ENCODE peak calls at places on chromosome 15, in six cellular contexts. K is psoas muscle, Q is ovary, N is neural progenitor cell, X is fibroblast of lung, U is upper lobe of right lung. I is an unnamed sample.

GRCh38 chr15:25640381-25640780 is 201.6 kb upstream of the UBE3A start:
- DNase-seq in N (no peak), Q (no peak), U (no peak), X (no peak), K (no peak), I (no peak)

GRCh38 chr15:90553248-90553745 is 23.6 kb downstream of the CRTC3 start:
- DNase-seq in Q (no peak), U (no peak), N (no peak), X (peak; percentile 77), K (no peak), I (no peak)

GRCh38 chr15:101014921-101015841 is 96.0 kb downstream of the LRRK1 start:
- DNase-seq in X (peak; percentile 50), K (peak; percentile 69), Q (peak; percentile 84), N (peak; percentile 81), U (peak; percentile 80), I (peak; percentile 75)

GRCh38 chr15:88651293-88651692 is 12.5 kb downstream of the ISG20 start:
- DNase-seq in N (no peak), Q (no peak), K (no peak), X (no peak), U (no peak), I (no peak)

GRCh38 chr15:57611938-57612337 is 20.2 kb downstream of the MYZAP start:
- DNase-seq in Q (no peak), X (no peak), U (no peak), N (peak; percentile 19), K (no peak), I (no peak)

GRCh38 chr15:92574566-92574965 is 81.0 kb downstream of the FAM174B start:
- DNase-seq in K (no peak), X (no peak), N (no peak), U (no peak), Q (no peak), I (no peak)

GRCh38 chr15:55589297-55589696 is 1.2 kb upstream of the PYGO1 start:
- DNase-seq in Q (peak; percentile 18), U (no peak), X (peak; percentile 8), N (no peak), K (no peak), I (no peak)

GRCh38 chr15:83694030-83694429 is 40.1 kb downstream of the ADAMTSL3 start:
- DNase-seq in Q (peak; percentile 25), X (peak; percentile 60), U (no peak), K (no peak), N (no peak), I (no peak)

GRCh38 chr15:60479711-60480110 is 769 bp upstream of the ICE2 start:
- DNase-seq in Q (no peak), N (peak; percentile 11), X (no peak), U (no peak), K (no peak), I (no peak)

GRCh38 chr15:38128389-38128788 is 124.2 kb upstream of the SPRED1 start:
- DNase-seq in U (no peak), Q (no peak), N (no peak), X (peak; percentile 45), K (no peak), I (no peak)

GRCh38 chr15:88255496-88256171 is 905 bp downstream of the NTRK3 start:
- DNase-seq in N (peak; percentile 86), Q (peak; percentile 53), X (peak; percentile 77), K (peak; percentile 51), U (peak; percentile 70), I (no peak)

GRCh38 chr15:42368096-42368495 is 8.8 kb downstream of the CAPN3 start:
- DNase-seq in U (no peak), X (no peak), Q (no peak), N (no peak), K (no peak), I (no peak)

GRCh38 chr15:71691700-71692417 is 118.5 kb upstream of the NR2E3 start:
- DNase-seq in Q (no peak), K (peak; percentile 13), N (peak; percentile 16), U (no peak), X (peak; percentile 97), I (no peak)

GRCh38 chr15:100596792-100597191 is 5.2 kb downstream of the LINS1 start:
- DNase-seq in X (peak; percentile 79), N (no peak), K (no peak), U (no peak), Q (no peak), I (no peak)

GRCh38 chr15:61459785-61460707 is 230.9 kb upstream of the RORA start:
- DNase-seq in K (no peak), X (peak; percentile 33), Q (no peak), U (no peak), N (no peak), I (no peak)

GRCh38 chr15:74642328-74642723 is 26.7 kb downstream of the CLK3 start:
- DNase-seq in U (no peak), X (no peak), N (no peak), Q (no peak), K (no peak), I (no peak)

GRCh38 chr15:43977072-43977884 is 150.5 kb downstream of the WDR76 start:
- DNase-seq in K (no peak), X (peak; percentile 27), U (no peak), Q (no peak), N (no peak), I (no peak)

GRCh38 chr15:65904301-65904700 is 35.0 kb downstream of the RAB11A start:
- DNase-seq in Q (no peak), K (no peak), X (no peak), U (no peak), N (no peak), I (no peak)

GRCh38 chr15:31081568-31082250 is 19.8 kb downstream of the TRPM1 start:
- DNase-seq in X (no peak), K (no peak), U (no peak), N (no peak), Q (no peak), I (no peak)

GRCh38 chr15:83275412-83275811 is 9.1 kb downstream of the BNC1 start:
- DNase-seq in N (no peak), Q (no peak), U (no peak), K (no peak), X (peak; percentile 70), I (no peak)

GRCh38 chr15:63218114-63218808 is 28.9 kb downstream of the RAB8B start:
- DNase-seq in Q (no peak), X (peak; percentile 91), N (no peak), U (no peak), K (no peak), I (no peak)

GRCh38 chr15:74007820-74008371 is 13.4 kb downstream of the PML start:
- DNase-seq in X (no peak), N (no peak), U (no peak), K (no peak), Q (no peak), I (no peak)

GRCh38 chr15:69303337-69304175 is 4.8 kb downstream of the PAQR5 start:
- DNase-seq in K (no peak), U (peak; percentile 43), Q (no peak), N (peak; percentile 38), X (peak; percentile 7), I (no peak)

GRCh38 chr15:53256043-53256442 is 465.9 kb upstream of the ONECUT1 start:
- DNase-seq in X (no peak), U (no peak), Q (no peak), K (no peak), N (no peak), I (no peak)

GRCh38 chr15:42331235-42331634 is 28.1 kb upstream of the CAPN3 start:
- DNase-seq in N (no peak), Q (no peak), K (no peak), X (peak; percentile 27), U (no peak), I (no peak)

GRCh38 chr15:90839187-90840071 is 29.0 kb upstream of the FURIN start:
- DNase-seq in U (peak; percentile 79), K (no peak), X (peak; percentile 73), Q (no peak), N (peak; percentile 79), I (no peak)

GRCh38 chr15:34158355-34158754 is 51.5 kb downstream of the KATNBL1 start:
- DNase-seq in U (no peak), X (no peak), N (no peak), Q (no peak), K (no peak), I (no peak)

GRCh38 chr15:65338366-65338765 is 33.9 kb downstream of the RNU5B-1 start:
- DNase-seq in U (no peak), N (no peak), K (no peak), Q (no peak), X (no peak), I (no peak)

GRCh38 chr15:80778964-80779657 is at the start of gene CEMIP:
- DNase-seq in K (peak; percentile 63), Q (peak; percentile 88), U (peak; percentile 89), X (peak; percentile 69), N (peak; percentile 92), I (peak; percentile 64)
- TF ChIP-seq CTCF in K (peak; percentile 64), Q (peak; percentile 55), U (peak; percentile 75), X (peak; percentile 69), N (peak; percentile 89), I (peak; percentile 81)

GRCh38 chr15:20348291-20348899 is 193.2 kb downstream of the GOLGA6L6 start:
- DNase-seq in K (no peak), U (no peak), Q (no peak), N (no peak), X (no peak), I (no peak)
- H3K9me3 ChIP-seq in K (no peaks in the 10 kb centered on the region), U (peaks cover 7% of the 10 kb centered on the region), Q (no peaks in the 10 kb centered on the region), N (peaks cover 74% of the 10 kb centered on the region), X (peaks cover 23% of the 10 kb centered on the region), I (peaks cover 33% of the 10 kb centered on the region)

GRCh38 chr15:75650908-75651809 is 3.4 kb downstream of the SNX33 start:
- DNase-seq in N (no peak), K (peak; percentile 63), U (no peak), Q (no peak), X (peak; percentile 24), I (peak; percentile 77)
- H3K4me3 ChIP-seq in N (peak overlapping the region; percentile 12), K (peak overlapping the region; percentile 93), U (peak overlapping the region; percentile 90), Q (peak overlapping the region; percentile 23), X (peak overlapping the region; percentile 90), I (peak overlapping the region; percentile 95)

DNA sequence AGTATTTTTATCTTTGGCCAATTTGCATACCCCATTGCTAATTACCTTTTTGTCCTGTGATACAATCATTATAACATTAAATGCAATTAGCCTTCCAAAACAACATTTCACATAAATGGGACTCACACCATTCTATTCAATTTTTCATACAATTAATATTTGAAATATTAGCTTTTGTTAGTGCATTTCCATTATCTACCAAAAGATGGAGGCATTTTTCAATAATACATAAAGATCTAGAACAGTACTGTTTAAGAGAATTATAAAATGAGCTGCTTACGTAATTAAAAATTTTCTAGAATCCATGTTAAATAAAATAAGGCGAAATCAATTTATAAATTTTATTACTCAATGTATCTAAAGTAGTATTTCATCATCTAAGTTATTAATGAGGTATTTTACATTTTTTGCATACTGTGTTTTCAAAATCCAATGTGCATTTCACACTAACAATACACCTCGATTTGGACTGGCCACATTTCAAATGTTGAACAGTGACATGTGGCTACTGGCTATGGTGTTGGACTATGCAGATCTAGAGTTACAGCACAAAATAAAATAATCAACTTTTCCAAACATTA is 74.3 kb downstream of the TJP1 start:
- DNase-seq in Q (no peak), N (no peak), X (no peak), U (no peak), K (no peak), I (no peak)
- TF ChIP-seq CTCF in Q (no peak), N (peak; percentile 15), X (no peak), U (peak; percentile 60), K (peak; percentile 45), I (peak; percentile 61)

I was measured in left ventricle myocardium inferior.